ENCODE peak calls at places on chromosomes 4 and X, in eight cellular contexts. P is activated CD8-positive, alpha-beta memory T cell treated with anti-CD3 and anti-CD28 coated beads, Interleukin-2, amount 50 U/mL, for 48 hours; V is natural killer cell treated with Interleukin-12 subunit alpha and Interleukin-12 subunit beta and Interleukin-15 and Interleukin-18, amount 100 ng/mL, for 72 hours; R is effector CD4-positive, alpha-beta T cell; M is A549; A is memory B cell; F is colonic mucosa; G is neuronal stem cell. O is an unnamed sample.

GRCh38 chr4:173333658-173334084 is 487 bp downstream of the HMGB2 start:
- DNase-seq in M (peak), R (peak), G (peak), P (no peak), A (no peak), V (peak), F (peak), O (peak)

GRCh38 chrX:70577442-70577841 is 132.8 kb downstream of the DLG3 start:
- DNase-seq in V (no peak), F (no peak), G (no peak), A (no peak), R (no peak), M (no peak), P (no peak), O (no peak)

GRCh38 chr4:14994242-14994641 is 8.0 kb upstream of the CPEB2 start:
- DNase-seq in A (no peak), V (no peak), F (no peak), R (no peak), P (no peak), M (no peak), G (no peak), O (no peak)

GRCh38 chrX:45322382-45322781 is 121.7 kb upstream of the DIPK2B start:
- DNase-seq in R (no peak), G (no peak), P (no peak), F (peak), M (peak), A (no peak), V (no peak), O (no peak)

GRCh38 chr4:158938462-158939044 is 164.3 kb upstream of the RAPGEF2 start:
- DNase-seq in A (no peak), G (no peak), F (no peak), P (no peak), M (no peak), V (no peak), R (no peak), O (no peak)

GRCh38 chr4:2273221-2273620 is 11.3 kb upstream of the MXD4 start:
- DNase-seq in V (no peak), M (no peak), G (no peak), R (no peak), A (no peak), F (no peak), P (no peak), O (no peak)

GRCh38 chr4:128572778-128573241 is 236.7 kb upstream of the JADE1 start:
- DNase-seq in P (no peak), F (no peak), G (no peak), A (no peak), R (no peak), V (no peak), M (no peak), O (no peak)

GRCh38 chr4:41160856-41161255 is 53.5 kb downstream of the APBB2 start:
- DNase-seq in R (no peak), G (no peak), P (no peak), A (no peak), F (no peak), M (no peak), V (no peak), O (no peak)

GRCh38 chr4:126192506-126192905 is 877.8 kb downstream of the FAT4 start:
- DNase-seq in F (no peak), A (no peak), P (no peak), R (no peak), V (no peak), G (no peak), M (no peak), O (no peak)

GRCh38 chr4:154120690-154121089 is 331.8 kb upstream of the SFRP2 start:
- DNase-seq in R (no peak), F (no peak), M (no peak), G (no peak), V (no peak), P (no peak), A (no peak), O (no peak)

GRCh38 chrX:131778269-131779218 is 234.7 kb downstream of the OR13H1 start:
- DNase-seq in P (no peak), M (peak), F (peak), G (no peak), V (peak), A (no peak), R (peak), O (no peak)

GRCh38 chrX:118226060-118226428 is 109.4 kb upstream of the KLHL13 start:
- DNase-seq in A (no peak), F (no peak), G (no peak), V (no peak), M (peak), R (no peak), P (no peak), O (no peak)

GRCh38 chr4:86032476-86033022 is 327.3 kb downstream of the MAPK10 start:
- DNase-seq in F (no peak), A (no peak), V (no peak), G (no peak), P (no peak), M (no peak), R (no peak), O (no peak)

GRCh38 chrX:20829665-20830481 is 544.3 kb upstream of the CNKSR2 start:
- DNase-seq in P (no peak), V (no peak), R (no peak), G (no peak), A (no peak), F (no peak), M (peak), O (no peak)

GRCh38 chr4:3436048-3436797 is 5.5 kb upstream of the HGFAC start:
- DNase-seq in R (no peak), V (no peak), F (no peak), M (no peak), P (no peak), A (no peak), G (no peak), O (no peak)

GRCh38 chrX:55908685-55909212 is 191.2 kb downstream of the RRAGB start:
- DNase-seq in P (peak), F (peak), R (no peak), G (peak), M (peak), A (peak), V (no peak), O (no peak)

GRCh38 chr4:107718351-107718965 is 1.6 kb downstream of the PAPSS1 start:
- DNase-seq in A (no peak), V (no peak), G (no peak), P (no peak), R (no peak), F (no peak), M (no peak), O (no peak)

GRCh38 chr4:146458594-146458993 is 63.1 kb downstream of the SLC10A7 start:
- DNase-seq in R (no peak), M (no peak), G (no peak), F (no peak), V (no peak), P (no peak), A (peak), O (peak)

GRCh38 chr4:8316911-8317351 is 47.4 kb downstream of the HTRA3 start:
- DNase-seq in V (no peak), M (no peak), R (no peak), G (no peak), F (no peak), P (peak), A (no peak), O (no peak)

GRCh38 chrX:29281078-29281742 is 694.0 kb downstream of the IL1RAPL1 start:
- DNase-seq in M (no peak), V (no peak), F (no peak), P (no peak), A (no peak), G (no peak), R (no peak), O (no peak)

GRCh38 chr4:73421708-73422457 is 14.1 kb upstream of the AFP start:
- DNase-seq in A (no peak), P (no peak), R (no peak), F (no peak), G (no peak), M (no peak), V (no peak), O (no peak)

GRCh38 chr4:126604273-126604867 is 1028.4 kb upstream of the INTU start:
- DNase-seq in R (no peak), P (no peak), G (peak), V (no peak), M (peak), A (no peak), F (no peak), O (no peak)

GRCh38 chrX:41333744-41333993 is 293 bp upstream of the DDX3X start:
- DNase-seq in P (no peak), R (peak), F (no peak), V (no peak), G (peak), A (no peak), M (peak), O (no peak)

GRCh38 chrX:103776586-103776985 is at the start of gene PLP1:
- DNase-seq in F (no peak), R (no peak), G (no peak), P (no peak), M (no peak), A (no peak), V (no peak), O (no peak)

GRCh38 chr4:72604324-72604723 is 35.3 kb upstream of the ADAMTS3 start:
- DNase-seq in R (no peak), A (no peak), P (no peak), M (no peak), F (no peak), G (no peak), V (no peak), O (no peak)

GRCh38 chr4:83074086-83074704 is 39.2 kb downstream of the COPS4 start:
- DNase-seq in G (peak), R (peak), V (peak), A (peak), F (peak), P (no peak), M (peak), O (peak)

GRCh38 chr4:145929415-145930178 is 9.0 kb downstream of the ZNF827 start:
- DNase-seq in R (no peak), G (no peak), F (no peak), M (no peak), P (no peak), V (no peak), A (no peak), O (no peak)

GRCh38 chr4:127631420-127631819 is 1.3 kb upstream of the INTU start:
- DNase-seq in M (no peak), V (no peak), R (no peak), F (no peak), A (no peak), G (no peak), P (no peak), O (no peak)

GRCh38 chrX:145190801-145191389 is 56.4 kb upstream of the SPANXN1 start:
- DNase-seq in A (no peak), G (no peak), R (no peak), F (no peak), V (no peak), M (no peak), P (no peak), O (no peak)

GRCh38 chrX:3144651-3145050 is 103.4 kb downstream of the ARSF start:
- DNase-seq in F (no peak), G (no peak), A (no peak), V (no peak), P (no peak), M (no peak), R (no peak), O (no peak)

GRCh38 chr4:1793496-1793840 is 375 bp downstream of the FGFR3 start:
- DNase-seq in R (peak), F (peak), G (no peak), P (peak), M (peak), A (no peak), V (no peak), O (no peak)

GRCh38 chr4:10089346-10089745 is 27.3 kb downstream of the WDR1 start:
- DNase-seq in V (no peak), P (no peak), F (peak), R (no peak), M (no peak), G (no peak), A (no peak), O (no peak)

GRCh38 chr4:10129196-10130185 is 12.9 kb upstream of the WDR1 start:
- DNase-seq in M (no peak), A (no peak), P (no peak), F (no peak), V (no peak), R (no peak), G (no peak), O (no peak)

GRCh38 chrX:137033774-137034507 is at the start of gene GPR101:
- DNase-seq in P (peak), A (no peak), R (no peak), F (no peak), M (no peak), V (no peak), G (no peak), O (no peak)

O was measured in naive thymus-derived CD8-positive, alpha-beta T cell.